ENCODE peak calls at places on chromosomes 7 and 10, in ten cellular contexts. S, N, R, C, V, P, W, T, B and A are unnamed samples.

GRCh38 chr7:129553861-129554530 is 51.7 kb downstream of the SMKR1 start:
- DNase-seq in C (no peak), V (no peak), T (no peak), R (no peak), W (no peak), S (no peak), B (no peak), P (peak), N (no peak), A (no peak)

GRCh38 chr10:8315619-8316021 is 261.1 kb downstream of the GATA3 start:
- DNase-seq in W (no peak), C (no peak), N (no peak), R (no peak), T (no peak), V (no peak), B (no peak), P (no peak), S (no peak), A (no peak)

GRCh38 chr10:59887006-59887405 is 19.4 kb downstream of the CCDC6 start:
- DNase-seq in W (no peak), R (no peak), P (no peak), V (no peak), S (no peak), N (no peak), T (no peak), C (no peak), B (no peak), A (no peak)

GRCh38 chr10:93219347-93219746 is 145.7 kb downstream of the CYP26A1 start:
- DNase-seq in S (no peak), P (no peak), R (no peak), B (no peak), C (no peak), W (no peak), N (no peak), V (no peak), T (no peak), A (no peak)

GRCh38 chr10:12503311-12503710 is 154.0 kb downstream of the CAMK1D start:
- DNase-seq in N (no peak), T (no peak), V (no peak), W (no peak), S (no peak), P (no peak), R (no peak), C (no peak), B (peak), A (no peak)

GRCh38 chr7:148153611-148154010 is 437.0 kb upstream of the C7orf33 start:
- DNase-seq in W (no peak), P (no peak), V (peak), N (no peak), B (peak), S (no peak), R (peak), C (no peak), T (no peak), A (no peak)

GRCh38 chr7:151599401-151600227 is 79.9 kb upstream of the RHEB start:
- DNase-seq in P (peak), T (no peak), V (peak), N (peak), S (no peak), C (peak), W (no peak), R (no peak), B (no peak), A (peak)

GRCh38 chr7:148747274-148747673 is 48.6 kb downstream of the CUL1 start:
- DNase-seq in W (peak), S (no peak), B (no peak), C (no peak), R (no peak), P (peak), V (no peak), T (no peak), N (no peak), A (peak)

GRCh38 chr10:119634219-119634544 is 17.0 kb upstream of the BAG3 start:
- DNase-seq in B (no peak), S (no peak), W (no peak), T (no peak), C (no peak), R (no peak), P (no peak), V (peak), N (no peak), A (no peak)

GRCh38 chr10:22545643-22546042 is 168.7 kb downstream of the PIP4K2A start:
- DNase-seq in S (no peak), C (no peak), N (no peak), R (no peak), B (no peak), T (no peak), V (no peak), P (no peak), W (no peak), A (no peak)

GRCh38 chr7:50614721-50615518 is 49.7 kb upstream of the DDC start:
- DNase-seq in P (no peak), R (peak), W (no peak), N (no peak), S (no peak), B (no peak), T (no peak), V (peak), C (no peak), A (no peak)

GRCh38 chr7:12287886-12288285 is 76.8 kb downstream of the TMEM106B start:
- DNase-seq in N (no peak), S (no peak), W (no peak), C (no peak), T (no peak), P (no peak), B (no peak), R (no peak), V (no peak), A (no peak)

GRCh38 chr7:94698275-94698674 is 42.3 kb upstream of the SGCE start:
- DNase-seq in V (peak), B (no peak), S (no peak), N (no peak), R (no peak), T (no peak), W (no peak), C (peak), P (peak), A (no peak)

GRCh38 chr10:77592946-77593636 is 44.5 kb downstream of the KCNMA1 start:
- DNase-seq in S (no peak), V (peak), P (peak), R (no peak), W (no peak), B (peak), C (peak), N (no peak), T (no peak), A (no peak)

GRCh38 chr10:20614911-20615310 is 282.2 kb downstream of the NEBL start:
- DNase-seq in T (no peak), W (peak), S (no peak), R (no peak), C (no peak), P (no peak), V (no peak), B (no peak), N (no peak), A (no peak)

GRCh38 chr10:119238577-119238976 is 31.2 kb downstream of the GRK5 start:
- DNase-seq in B (no peak), C (no peak), W (no peak), R (no peak), N (no peak), P (no peak), T (no peak), V (no peak), S (no peak), A (no peak)

GRCh38 chr7:150356265-150356897 is 12.2 kb upstream of the REPIN1 start:
- DNase-seq in V (peak), R (no peak), T (no peak), C (peak), N (no peak), B (no peak), W (no peak), S (no peak), P (no peak), A (no peak)

GRCh38 chr10:86058964-86059363 is 307.6 kb downstream of the GRID1 start:
- DNase-seq in W (no peak), S (no peak), P (no peak), T (no peak), R (no peak), B (no peak), V (no peak), N (no peak), C (no peak), A (no peak)

GRCh38 chr10:75295901-75296441 is 60.2 kb upstream of the COMTD1 start:
- DNase-seq in C (no peak), S (no peak), N (peak), P (no peak), R (no peak), W (no peak), T (no peak), B (no peak), V (no peak), A (no peak)

GRCh38 chr7:32586291-32587221 is 91.3 kb downstream of the AVL9 start:
- DNase-seq in R (no peak), N (no peak), V (peak), S (no peak), P (no peak), C (no peak), B (no peak), T (no peak), W (no peak), A (no peak)

GRCh38 chr10:83536426-83536825 is 602.9 kb upstream of the GHITM start:
- DNase-seq in S (no peak), N (no peak), R (no peak), W (no peak), V (no peak), P (no peak), T (no peak), B (no peak), C (no peak), A (no peak)

GRCh38 chr10:83538047-83538446 is 601.3 kb upstream of the GHITM start:
- DNase-seq in V (no peak), N (no peak), P (no peak), B (no peak), C (no peak), R (no peak), T (no peak), S (no peak), W (no peak), A (no peak)

GRCh38 chr10:83541096-83541495 is 598.2 kb upstream of the GHITM start:
- DNase-seq in R (no peak), V (no peak), W (no peak), C (no peak), T (no peak), N (no peak), P (no peak), B (no peak), S (no peak), A (no peak)

GRCh38 chr10:83542774-83543291 is 596.5 kb upstream of the GHITM start:
- DNase-seq in V (no peak), W (no peak), T (no peak), C (no peak), B (no peak), P (no peak), N (no peak), R (no peak), S (no peak), A (no peak)

GRCh38 chr10:83539528-83540308 is 599.6 kb upstream of the GHITM start:
- DNase-seq in C (no peak), V (peak), S (no peak), W (peak), P (no peak), R (no peak), N (no peak), T (no peak), B (no peak), A (no peak)
- TF ChIP-seq CTCF in C (no peak), V (no peak), S (no peak), W (no peak), P (no peak), R (no peak), N (no peak), T (no peak), B (no peak), A (no peak)

DNA sequence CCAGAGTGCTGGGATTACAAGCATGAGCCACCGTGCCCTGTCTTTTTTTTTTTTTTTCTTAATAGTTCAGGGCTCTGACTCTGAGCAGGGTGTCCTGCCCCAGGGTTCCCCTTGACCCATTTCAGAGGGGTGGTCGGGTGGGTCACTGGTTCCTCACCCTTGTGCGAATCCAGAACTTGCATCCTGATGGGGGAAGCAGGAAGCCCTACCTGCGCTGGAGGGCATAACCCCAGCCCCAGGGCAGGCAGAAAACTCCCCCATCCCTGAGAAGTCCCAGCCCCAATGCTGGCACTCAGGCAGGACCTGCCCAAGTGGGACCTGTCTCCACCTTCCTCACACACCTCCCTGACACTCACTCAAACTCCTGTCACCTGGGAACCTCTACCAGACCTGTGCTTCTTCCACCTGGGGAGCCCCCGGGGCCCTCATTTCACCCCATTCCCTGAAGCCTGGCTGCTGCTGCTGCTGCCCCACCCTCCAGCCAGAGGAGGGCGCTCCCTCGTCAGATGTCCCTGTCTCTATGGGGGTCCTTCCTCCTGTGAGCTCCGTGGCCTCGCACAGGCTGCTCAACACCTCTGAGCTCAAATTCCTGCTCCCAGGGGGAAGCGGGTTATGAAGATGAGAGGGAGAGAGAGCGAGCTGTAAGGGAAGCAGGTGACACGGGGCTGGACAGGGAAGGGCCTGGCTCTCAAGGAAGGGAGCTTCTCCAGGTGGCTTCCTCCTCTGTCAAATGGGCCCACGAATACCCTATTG is 15.1 kb upstream of the ZNF273 start:
- DNase-seq in V (no peak), P (no peak), C (no peak), S (peak), N (peak), R (peak), B (peak), T (peak), W (peak), A (peak)
- TF ChIP-seq CTCF in V (peak), P (no peak), C (no peak), S (peak), N (peak), R (peak), B (peak), T (peak), W (peak), A (peak)

GRCh38 chr7:1209097-1209496 is 23.6 kb upstream of the UNCX start:
- DNase-seq in P (no peak), B (no peak), R (no peak), S (no peak), C (no peak), V (no peak), W (no peak), N (no peak), T (no peak), A (no peak)
- TF ChIP-seq CTCF in P (no peak), B (no peak), R (no peak), S (no peak), C (no peak), V (no peak), W (no peak), N (no peak), T (no peak), A (no peak)

DNA sequence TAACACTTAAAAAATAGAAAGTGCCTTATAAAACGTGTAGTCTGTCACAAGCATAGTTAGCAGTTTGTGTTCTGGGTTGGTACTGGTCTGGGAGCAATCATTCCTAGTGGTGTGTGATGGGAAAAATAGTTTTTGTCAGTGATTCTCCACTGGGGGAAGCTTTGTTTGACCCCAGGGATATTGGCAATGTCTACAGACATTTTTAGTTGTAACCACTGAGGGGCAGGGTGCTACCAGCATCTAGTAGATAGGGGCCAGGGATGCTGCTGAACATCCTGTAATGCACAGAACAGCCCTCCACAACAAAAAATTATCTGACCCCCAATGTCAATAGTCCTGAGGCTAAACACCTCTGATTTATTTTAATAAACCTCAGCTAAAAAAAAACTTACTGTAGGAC is 51.6 kb upstream of the CREB5 start:
- DNase-seq in S (no peak), V (no peak), T (no peak), N (no peak), P (no peak), B (no peak), C (no peak), W (no peak), R (no peak), A (peak)
- TF ChIP-seq CTCF in S (no peak), V (no peak), T (no peak), N (peak), P (no peak), B (no peak), C (peak), W (peak), R (no peak), A (no peak)

DNA sequence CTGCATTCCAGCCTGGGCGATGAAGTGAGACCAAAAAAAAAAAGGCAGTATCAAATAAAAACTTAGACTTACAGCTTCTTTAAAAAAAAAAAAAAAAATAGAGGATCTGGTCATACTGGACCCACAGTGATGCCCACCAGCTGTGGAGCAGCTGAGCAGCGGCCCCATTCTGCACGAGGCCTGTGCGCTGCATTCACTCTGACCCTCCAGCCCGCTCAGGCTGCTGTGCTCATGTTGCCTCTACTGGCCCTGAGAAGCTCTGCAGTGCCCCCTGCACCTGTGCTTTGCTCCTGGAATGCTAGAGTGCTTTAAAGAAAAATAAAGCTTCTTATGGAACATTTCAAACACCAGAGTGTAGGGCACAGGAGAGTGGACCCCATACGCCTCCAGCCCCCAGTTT is 33.2 kb downstream of the TMEM120A start:
- DNase-seq in B (no peak), W (no peak), S (no peak), P (no peak), N (no peak), V (no peak), C (no peak), R (no peak), T (no peak), A (no peak)
- TF ChIP-seq CTCF in B (no peak), W (peak), S (peak), P (no peak), N (peak), V (no peak), C (no peak), R (no peak), T (no peak), A (no peak)

GRCh38 chr7:66844552-66845381 is 76.3 kb upstream of the TMEM248 start:
- DNase-seq in R (peak), W (peak), B (peak), T (peak), V (peak), N (peak), S (peak), C (peak), P (peak), A (peak)
- TF ChIP-seq CTCF in R (peak), W (no peak), B (peak), T (no peak), V (peak), N (peak), S (peak), C (no peak), P (no peak), A (peak)

GRCh38 chr10:117175215-117175900 is 21.9 kb upstream of the KCNK18 start:
- DNase-seq in N (no peak), R (peak), V (no peak), C (no peak), P (no peak), W (peak), T (peak), S (no peak), B (no peak), A (no peak)
- TF ChIP-seq CTCF in N (peak), R (no peak), V (no peak), C (no peak), P (peak), W (no peak), T (no peak), S (peak), B (peak), A (no peak)